ENCODE peak calls at places on chromosomes 3 and 15, in six cellular contexts. I is esophagus squamous epithelium, O is neuronal stem cell, U is hepatocyte, X is transverse colon, N is Panc1. M is an unnamed sample. For H3K4me1, the result is how much of the 10 kb centered on the place peaks cover.

GRCh38 chr15:43316007-43316968 is 14.1 kb downstream of the LCMT2 start:
- DNase-seq in I (no peak), O (no peak), U (no peak), X (peak), N (no peak), M (no peak)

GRCh38 chr3:150763841-150764483 is 993 bp upstream of the SIAH2 start:
- DNase-seq in I (no peak), O (peak), U (peak), X (peak), N (no peak), M (peak)

GRCh38 chr3:36843065-36844051 is 79.0 kb upstream of the DCLK3 start:
- DNase-seq in I (no peak), O (peak), U (peak), X (no peak), N (peak), M (no peak)

GRCh38 chr15:91318976-91319714 is 219.1 kb downstream of the SV2B start:
- DNase-seq in I (no peak), O (no peak), U (no peak), X (no peak), N (no peak), M (no peak)

GRCh38 chr15:73442968-73443367 is at the start of gene REC114:
- DNase-seq in I (no peak), O (no peak), U (no peak), X (no peak), N (no peak), M (no peak)

GRCh38 chr15:25092661-25093060 is 137.9 kb downstream of the SNRPN start:
- DNase-seq in I (no peak), O (no peak), U (no peak), X (no peak), N (no peak), M (no peak)

GRCh38 chr3:46440531-46441294 is 24.0 kb downstream of the LTF start:
- DNase-seq in I (no peak), O (no peak), U (no peak), X (peak), N (no peak), M (no peak)

GRCh38 chr3:195255571-195256501 is 15.1 kb downstream of the XXYLT1 start:
- DNase-seq in I (no peak), O (no peak), U (no peak), X (no peak), N (no peak), M (no peak)

GRCh38 chr15:56774356-56774755 is 41.0 kb upstream of the ZNF280D start:
- DNase-seq in I (no peak), O (no peak), U (no peak), X (no peak), N (no peak), M (no peak)

GRCh38 chr15:36415643-36416042 is 163.8 kb upstream of the CDIN1 start:
- DNase-seq in I (no peak), O (no peak), U (peak), X (no peak), N (no peak), M (no peak)

GRCh38 chr3:7927015-7927414 is 574.6 kb upstream of the LMCD1 start:
- DNase-seq in I (no peak), O (no peak), U (no peak), X (no peak), N (no peak), M (no peak)

GRCh38 chr3:56988874-56989433 is 71.5 kb upstream of the SPATA12 start:
- DNase-seq in I (no peak), O (peak), U (peak), X (peak), N (no peak), M (peak)

GRCh38 chr15:60070838-60071493 is 66.9 kb downstream of the FOXB1 start:
- DNase-seq in I (no peak), O (no peak), U (no peak), X (no peak), N (peak), M (no peak)

GRCh38 chr3:24272408-24272807 is 222.2 kb downstream of the THRB start:
- DNase-seq in I (no peak), O (no peak), U (no peak), X (no peak), N (no peak), M (no peak)

GRCh38 chr15:85108136-85108535 is 126.5 kb downstream of the PDE8A start:
- DNase-seq in I (no peak), O (no peak), U (no peak), X (no peak), N (no peak), M (no peak)

GRCh38 chr3:105513886-105514285 is 147.2 kb downstream of the ALCAM start:
- DNase-seq in I (no peak), O (no peak), U (no peak), X (no peak), N (no peak), M (no peak)

GRCh38 chr3:58333206-58334012 is 717 bp downstream of the PXK start:
- DNase-seq in I (no peak), O (peak), U (peak), X (peak), N (no peak), M (no peak)

GRCh38 chr3:155131104-155131503 is 51.0 kb downstream of the MME start:
- DNase-seq in I (no peak), O (no peak), U (peak), X (no peak), N (no peak), M (no peak)

GRCh38 chr3:127608362-127608718 is 10.1 kb downstream of the MCM2 start:
- DNase-seq in I (no peak), O (no peak), U (no peak), X (no peak), N (no peak), M (no peak)

GRCh38 chr15:42324308-42324707 is 35.0 kb upstream of the CAPN3 start:
- DNase-seq in I (no peak), O (no peak), U (no peak), X (no peak), N (no peak), M (no peak)

GRCh38 chr3:30635072-30635471 is 28.7 kb downstream of the TGFBR2 start:
- DNase-seq in I (no peak), O (no peak), U (no peak), X (no peak), N (no peak), M (no peak)

GRCh38 chr15:50816191-50816590 is 50.7 kb upstream of the SPPL2A start:
- DNase-seq in I (no peak), O (no peak), U (no peak), X (peak), N (no peak), M (no peak)

GRCh38 chr15:82597815-82598214 is 49.3 kb downstream of the CPEB1 start:
- DNase-seq in I (no peak), O (no peak), U (no peak), X (no peak), N (no peak), M (no peak)

DNA sequence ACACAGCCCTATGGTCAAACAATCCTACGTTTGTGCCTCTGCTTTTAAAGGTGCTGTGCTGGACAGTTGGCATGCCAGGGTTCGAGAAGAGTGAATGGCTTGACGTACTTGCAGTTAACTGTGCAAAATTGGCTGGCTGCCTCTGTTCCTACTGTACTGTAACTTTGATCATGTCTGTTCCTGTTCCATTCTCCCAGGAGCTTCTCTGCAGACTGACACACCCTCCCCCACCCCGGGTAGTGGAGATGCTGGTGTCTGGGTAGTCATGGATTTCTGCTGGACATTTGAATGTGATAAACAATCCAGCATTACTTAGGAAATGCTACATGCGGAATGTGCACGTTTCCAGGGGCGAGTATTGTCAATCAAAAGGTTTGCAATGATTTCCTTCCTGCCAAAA is 6.5 kb upstream of the VILL start:
- DNase-seq in I (no peak), O (no peak), U (no peak), X (no peak), N (no peak), M (no peak)
- H3K4me1 ChIP-seq in I (under half), O (under half), U (under half), X (under half), N (under half), M (under half)

GRCh38 chr3:181716916-181717315 is 5.2 kb downstream of the SOX2 start:
- DNase-seq in I (no peak), O (no peak), U (no peak), X (no peak), N (no peak), M (no peak)
- H3K4me3 ChIP-seq in I (peak), O (peak), U (no peak), X (no peak), N (no peak), M (no peak)

GRCh38 chr3:12562451-12562850 is 5.6 kb downstream of the MKRN2 start:
- DNase-seq in I (no peak), O (no peak), U (no peak), X (no peak), N (no peak), M (no peak)

GRCh38 chr3:12559520-12559919 is 2.6 kb downstream of the MKRN2 start:
- DNase-seq in I (no peak), O (no peak), U (no peak), X (no peak), N (no peak), M (no peak)

GRCh38 chr3:12561397-12561796 is 4.5 kb downstream of the MKRN2 start:
- DNase-seq in I (no peak), O (no peak), U (no peak), X (no peak), N (no peak), M (no peak)

GRCh38 chr3:12558706-12559105 is 1.8 kb downstream of the MKRN2 start:
- DNase-seq in I (no peak), O (no peak), U (no peak), X (no peak), N (no peak), M (no peak)

GRCh38 chr3:12560505-12561188 is 3.8 kb downstream of the MKRN2 start:
- DNase-seq in I (no peak), O (no peak), U (no peak), X (no peak), N (no peak), M (no peak)
- H3K4me1 ChIP-seq in I (under half), O (under half), U (under half), X (under half), N (under half), M (under half)

GRCh38 chr15:74470631-74471396 is 9.9 kb upstream of the UBL7 start:
- DNase-seq in I (no peak), O (no peak), U (no peak), X (no peak), N (no peak), M (no peak)
- H3K4me3 ChIP-seq in I (no peak), O (no peak), U (no peak), X (no peak), N (no peak), M (no peak)

DNA sequence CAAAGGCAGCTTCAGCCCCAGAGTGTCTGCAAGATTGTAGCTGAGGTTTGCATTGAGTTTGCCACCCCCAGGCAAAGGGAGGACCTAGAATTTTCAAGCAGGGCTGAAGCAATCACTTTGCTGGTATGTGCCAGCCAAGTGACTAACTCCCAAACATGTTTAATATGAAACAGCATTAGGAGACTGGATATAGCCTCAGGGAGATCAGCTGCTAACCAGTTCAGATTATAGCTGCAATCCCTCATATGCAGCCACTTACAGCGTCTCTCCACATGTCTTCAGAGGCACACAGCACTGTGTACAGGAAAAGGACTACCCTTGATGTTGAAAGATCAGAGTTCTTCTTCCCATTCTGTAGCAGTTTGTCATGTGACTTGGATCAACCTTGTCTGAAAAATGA is 38.4 kb upstream of the PPP2R3A start:
- DNase-seq in I (no peak), O (no peak), U (no peak), X (no peak), N (no peak), M (no peak)
- H3K4me1 ChIP-seq in I (under half), O (under half), U (under half), X (under half), N (under half), M (under half)

GRCh38 chr3:73296258-73296635 is 234.8 kb downstream of the EBLN2 start:
- DNase-seq in I (no peak), O (no peak), U (no peak), X (no peak), N (no peak), M (no peak)
- H3K4me3 ChIP-seq in I (no peak), O (no peak), U (no peak), X (no peak), N (no peak), M (no peak)

GRCh38 chr3:37940242-37940908 is 50.2 kb upstream of the VILL start:
- DNase-seq in I (no peak), O (no peak), U (no peak), X (no peak), N (no peak), M (no peak)
- H3K4me1 ChIP-seq in I (under half), O (under half), U (half or more), X (half or more), N (under half), M (under half)

M was measured in ascending aorta.